ENCODE peak calls at places on chromosomes 13 and 19, in eight cellular contexts. One of them, this sample, is unnamed.

GRCh38 chr13:112450567-112451240 is 74.5 kb downstream of the SPACA7 start:
- DNase-seq in fibroblast of lung: no peak
- DNase-seq in astrocyte of the spinal cord: no peak
- DNase-seq in IMR-90: no peak
- DNase-seq in fibroblast of the aortic adventitia: no peak
- DNase-seq in psoas muscle: peak; percentile 25
- DNase-seq in uterus: no peak
- DNase-seq in BJ: no peak
- DNase-seq in this sample: no peak

GRCh38 chr19:47832723-47833122 is 11.0 kb downstream of the CRX start:
- DNase-seq in fibroblast of the aortic adventitia: no peak
- DNase-seq in psoas muscle: no peak
- DNase-seq in fibroblast of lung: no peak
- DNase-seq in IMR-90: no peak
- DNase-seq in astrocyte of the spinal cord: no peak
- DNase-seq in uterus: no peak
- DNase-seq in BJ: no peak
- DNase-seq in this sample: no peak

GRCh38 chr19:1655992-1656608 is 3.7 kb upstream of the TCF3 start:
- DNase-seq in fibroblast of lung: no peak
- DNase-seq in psoas muscle: no peak
- DNase-seq in BJ: no peak
- DNase-seq in uterus: no peak
- DNase-seq in astrocyte of the spinal cord: no peak
- DNase-seq in fibroblast of the aortic adventitia: no peak
- DNase-seq in IMR-90: no peak
- DNase-seq in this sample: no peak

GRCh38 chr13:45615501-45616101 is at the start of gene ERICH6B:
- DNase-seq in IMR-90: peak; percentile 7
- DNase-seq in astrocyte of the spinal cord: peak; percentile 14
- DNase-seq in fibroblast of the aortic adventitia: peak; percentile 6
- DNase-seq in BJ: no peak
- DNase-seq in fibroblast of lung: peak; percentile 21
- DNase-seq in psoas muscle: no peak
- DNase-seq in uterus: no peak
- DNase-seq in this sample: peak; percentile 23

GRCh38 chr19:12750851-12751250 is 740 bp upstream of the BEST2 start:
- DNase-seq in fibroblast of the aortic adventitia: no peak
- DNase-seq in psoas muscle: no peak
- DNase-seq in IMR-90: peak; percentile 8
- DNase-seq in uterus: no peak
- DNase-seq in BJ: no peak
- DNase-seq in astrocyte of the spinal cord: no peak
- DNase-seq in fibroblast of lung: no peak
- DNase-seq in this sample: no peak

GRCh38 chr13:98326274-98326673 is 149.2 kb upstream of the RNF113B start:
- DNase-seq in IMR-90: no peak
- DNase-seq in fibroblast of the aortic adventitia: no peak
- DNase-seq in BJ: no peak
- DNase-seq in uterus: no peak
- DNase-seq in fibroblast of lung: no peak
- DNase-seq in astrocyte of the spinal cord: no peak
- DNase-seq in psoas muscle: no peak
- DNase-seq in this sample: no peak

GRCh38 chr13:52158629-52159158 is 703 bp downstream of the NEK3 start:
- DNase-seq in psoas muscle: peak; percentile 52
- DNase-seq in fibroblast of the aortic adventitia: peak; percentile 62
- DNase-seq in uterus: peak; percentile 33
- DNase-seq in fibroblast of lung: peak; percentile 61
- DNase-seq in IMR-90: peak; percentile 28
- DNase-seq in astrocyte of the spinal cord: peak; percentile 41
- DNase-seq in BJ: no peak
- DNase-seq in this sample: peak; percentile 28

GRCh38 chr13:86976521-86977324 is 694.4 kb upstream of the SLITRK5 start:
- DNase-seq in uterus: no peak
- DNase-seq in IMR-90: peak; percentile 49
- DNase-seq in psoas muscle: no peak
- DNase-seq in BJ: no peak
- DNase-seq in fibroblast of the aortic adventitia: peak; percentile 1
- DNase-seq in astrocyte of the spinal cord: peak; percentile 12
- DNase-seq in fibroblast of lung: peak; percentile 9
- DNase-seq in this sample: no peak

GRCh38 chr19:39199025-39199424 is 2.3 kb downstream of the NCCRP1 start:
- DNase-seq in IMR-90: peak; percentile 63
- DNase-seq in fibroblast of lung: peak; percentile 78
- DNase-seq in BJ: peak; percentile 3
- DNase-seq in fibroblast of the aortic adventitia: peak; percentile 71
- DNase-seq in psoas muscle: no peak
- DNase-seq in uterus: peak; percentile 36
- DNase-seq in astrocyte of the spinal cord: peak; percentile 17
- DNase-seq in this sample: peak; percentile 62

GRCh38 chr19:5572556-5573286 is 5.0 kb upstream of the TINCR start:
- DNase-seq in BJ: no peak
- DNase-seq in astrocyte of the spinal cord: no peak
- DNase-seq in psoas muscle: no peak
- DNase-seq in uterus: no peak
- DNase-seq in IMR-90: no peak
- DNase-seq in fibroblast of the aortic adventitia: no peak
- DNase-seq in fibroblast of lung: no peak
- DNase-seq in this sample: no peak

GRCh38 chr13:111006508-111007031 is 91.7 kb upstream of the ANKRD10 start:
- DNase-seq in IMR-90: peak; percentile 84
- DNase-seq in uterus: peak; percentile 80
- DNase-seq in psoas muscle: peak; percentile 81
- DNase-seq in astrocyte of the spinal cord: peak; percentile 96
- DNase-seq in fibroblast of the aortic adventitia: peak; percentile 93
- DNase-seq in BJ: peak; percentile 74
- DNase-seq in fibroblast of lung: peak; percentile 92
- DNase-seq in this sample: peak; percentile 73

GRCh38 chr19:13083627-13084026 is 19.0 kb downstream of the LYL1 start:
- DNase-seq in IMR-90: no peak
- DNase-seq in fibroblast of the aortic adventitia: no peak
- DNase-seq in psoas muscle: no peak
- DNase-seq in BJ: no peak
- DNase-seq in fibroblast of lung: no peak
- DNase-seq in uterus: no peak
- DNase-seq in astrocyte of the spinal cord: peak; percentile 52
- DNase-seq in this sample: no peak

GRCh38 chr19:4571305-4571917 is 11.9 kb upstream of the SEMA6B start:
- DNase-seq in BJ: no peak
- DNase-seq in IMR-90: no peak
- DNase-seq in fibroblast of the aortic adventitia: peak; percentile 12
- DNase-seq in psoas muscle: no peak
- DNase-seq in astrocyte of the spinal cord: no peak
- DNase-seq in fibroblast of lung: no peak
- DNase-seq in uterus: no peak
- DNase-seq in this sample: no peak

GRCh38 chr19:10602330-10603083 is 15.4 kb upstream of the AP1M2 start:
- DNase-seq in IMR-90: peak; percentile 48
- DNase-seq in psoas muscle: peak; percentile 91
- DNase-seq in astrocyte of the spinal cord: peak; percentile 63
- DNase-seq in BJ: no peak
- DNase-seq in fibroblast of the aortic adventitia: peak; percentile 57
- DNase-seq in uterus: peak; percentile 81
- DNase-seq in fibroblast of lung: peak; percentile 58
- DNase-seq in this sample: peak; percentile 47

GRCh38 chr19:3968556-3969434 is 2.1 kb downstream of the DAPK3 start:
- DNase-seq in fibroblast of lung: peak; percentile 100
- DNase-seq in IMR-90: peak; percentile 100
- DNase-seq in psoas muscle: peak; percentile 90
- DNase-seq in fibroblast of the aortic adventitia: peak; percentile 99
- DNase-seq in astrocyte of the spinal cord: peak; percentile 99
- DNase-seq in BJ: peak; percentile 98
- DNase-seq in uterus: peak; percentile 97
- DNase-seq in this sample: peak; percentile 98

GRCh38 chr13:106117035-106117434 is 418.4 kb downstream of the EFNB2 start:
- DNase-seq in fibroblast of the aortic adventitia: no peak
- DNase-seq in fibroblast of lung: peak; percentile 64
- DNase-seq in astrocyte of the spinal cord: peak; percentile 76
- DNase-seq in IMR-90: peak; percentile 77
- DNase-seq in BJ: peak; percentile 50
- DNase-seq in uterus: no peak
- DNase-seq in psoas muscle: no peak
- DNase-seq in this sample: peak; percentile 87

GRCh38 chr13:46345866-46346265 is 41.2 kb downstream of the RUBCNL start:
- DNase-seq in fibroblast of the aortic adventitia: peak; percentile 51
- DNase-seq in IMR-90: no peak
- DNase-seq in astrocyte of the spinal cord: no peak
- DNase-seq in uterus: no peak
- DNase-seq in psoas muscle: no peak
- DNase-seq in BJ: no peak
- DNase-seq in fibroblast of lung: no peak
- DNase-seq in this sample: no peak

GRCh38 chr19:2952953-2953481 is 8.2 kb upstream of the ZNF77 start:
- DNase-seq in BJ: no peak
- DNase-seq in IMR-90: no peak
- DNase-seq in astrocyte of the spinal cord: no peak
- DNase-seq in fibroblast of the aortic adventitia: peak; percentile 55
- DNase-seq in uterus: no peak
- DNase-seq in fibroblast of lung: no peak
- DNase-seq in psoas muscle: no peak
- DNase-seq in this sample: no peak
- H3K4me3 ChIP-seq in BJ: no peak overlapping the region
- H3K4me3 ChIP-seq in IMR-90: peak overlapping the region; percentile 14
- H3K4me3 ChIP-seq in astrocyte of the spinal cord: no peak overlapping the region
- H3K4me3 ChIP-seq in fibroblast of the aortic adventitia: peak overlapping the region; percentile 52
- H3K4me3 ChIP-seq in uterus: no peak overlapping the region
- H3K4me3 ChIP-seq in fibroblast of lung: peak overlapping the region; percentile 25
- H3K4me3 ChIP-seq in psoas muscle: no peak overlapping the region
- H3K4me3 ChIP-seq in this sample: no peak overlapping the region

GRCh38 chr13:33262997-33263396 is 22.6 kb downstream of the STARD13 start:
- DNase-seq in astrocyte of the spinal cord: no peak
- DNase-seq in uterus: no peak
- DNase-seq in IMR-90: no peak
- DNase-seq in psoas muscle: no peak
- DNase-seq in fibroblast of the aortic adventitia: no peak
- DNase-seq in fibroblast of lung: no peak
- DNase-seq in BJ: no peak
- DNase-seq in this sample: no peak
- TF ChIP-seq CTCF in astrocyte of the spinal cord: peak; percentile 15
- TF ChIP-seq CTCF in uterus: no peak
- TF ChIP-seq CTCF in IMR-90: peak; percentile 20
- TF ChIP-seq CTCF in psoas muscle: no peak
- TF ChIP-seq CTCF in fibroblast of the aortic adventitia: no peak
- TF ChIP-seq CTCF in fibroblast of lung: no peak
- TF ChIP-seq CTCF in BJ: no peak
- TF ChIP-seq CTCF in this sample: no peak

DNA sequence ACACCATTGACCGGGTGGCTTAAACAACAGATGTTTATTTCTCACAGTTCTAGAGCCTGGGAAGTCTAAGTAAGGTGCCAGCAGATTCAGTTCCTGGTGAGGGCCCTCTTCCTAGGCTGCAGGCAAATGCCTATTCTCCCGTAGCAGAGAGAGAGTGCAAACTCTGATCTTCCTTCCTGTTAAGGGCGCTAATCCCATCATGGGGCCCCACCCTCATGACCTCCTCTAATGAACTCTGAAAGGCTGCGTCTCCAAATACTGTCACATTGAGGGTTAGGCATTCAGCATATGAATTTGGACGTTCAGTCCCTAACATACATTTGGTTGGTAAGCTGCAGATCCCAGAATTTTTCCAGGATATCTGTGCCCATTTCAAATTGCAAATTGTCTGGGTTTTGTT is 128.8 kb downstream of the GGACT start:
- DNase-seq in astrocyte of the spinal cord: no peak
- DNase-seq in fibroblast of the aortic adventitia: no peak
- DNase-seq in IMR-90: no peak
- DNase-seq in fibroblast of lung: no peak
- DNase-seq in psoas muscle: no peak
- DNase-seq in BJ: no peak
- DNase-seq in uterus: no peak
- DNase-seq in this sample: no peak
- H3K4me3 ChIP-seq in astrocyte of the spinal cord: no peak overlapping the region
- H3K4me3 ChIP-seq in fibroblast of the aortic adventitia: no peak overlapping the region
- H3K4me3 ChIP-seq in IMR-90: no peak overlapping the region
- H3K4me3 ChIP-seq in fibroblast of lung: no peak overlapping the region
- H3K4me3 ChIP-seq in psoas muscle: no peak overlapping the region
- H3K4me3 ChIP-seq in BJ: no peak overlapping the region
- H3K4me3 ChIP-seq in uterus: no peak overlapping the region
- H3K4me3 ChIP-seq in this sample: no peak overlapping the region

GRCh38 chr13:73851104-73851503 is 283.1 kb downstream of the KLF12 start:
- DNase-seq in uterus: no peak
- DNase-seq in psoas muscle: no peak
- DNase-seq in fibroblast of the aortic adventitia: no peak
- DNase-seq in astrocyte of the spinal cord: no peak
- DNase-seq in fibroblast of lung: no peak
- DNase-seq in IMR-90: peak; percentile 81
- DNase-seq in BJ: no peak
- DNase-seq in this sample: no peak

GRCh38 chr13:73844986-73845385 is 289.2 kb downstream of the KLF12 start:
- DNase-seq in fibroblast of the aortic adventitia: peak; percentile 47
- DNase-seq in fibroblast of lung: peak; percentile 87
- DNase-seq in astrocyte of the spinal cord: peak; percentile 32
- DNase-seq in BJ: no peak
- DNase-seq in psoas muscle: no peak
- DNase-seq in uterus: no peak
- DNase-seq in IMR-90: peak; percentile 67
- DNase-seq in this sample: no peak

GRCh38 chr13:73850104-73850898 is 283.9 kb downstream of the KLF12 start:
- DNase-seq in fibroblast of lung: no peak
- DNase-seq in IMR-90: no peak
- DNase-seq in fibroblast of the aortic adventitia: no peak
- DNase-seq in BJ: no peak
- DNase-seq in astrocyte of the spinal cord: no peak
- DNase-seq in psoas muscle: no peak
- DNase-seq in uterus: no peak
- DNase-seq in this sample: no peak

DNA sequence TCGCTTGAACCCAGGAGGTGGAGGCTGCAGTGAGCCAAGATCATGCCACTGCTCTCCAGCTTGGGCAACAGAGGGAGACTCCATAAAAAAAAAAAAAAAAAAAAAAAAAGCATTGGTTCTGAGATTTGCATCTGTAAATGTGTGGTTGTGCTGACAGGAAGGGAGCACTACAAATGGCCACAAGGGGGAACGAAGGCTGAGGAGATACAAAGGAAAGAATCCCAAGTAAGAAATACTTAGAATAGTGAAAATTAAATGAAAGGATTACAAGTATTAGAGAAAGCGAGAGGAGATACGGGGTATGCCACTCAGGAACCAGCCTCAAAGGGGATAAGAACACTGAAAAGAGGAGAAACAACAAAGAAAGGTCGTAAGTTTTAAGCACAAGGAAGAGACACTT is 284.9 kb downstream of the KLF12 start:
- DNase-seq in fibroblast of lung: peak; percentile 57
- DNase-seq in IMR-90: peak; percentile 52
- DNase-seq in psoas muscle: no peak
- DNase-seq in uterus: no peak
- DNase-seq in BJ: no peak
- DNase-seq in astrocyte of the spinal cord: peak; percentile 57
- DNase-seq in fibroblast of the aortic adventitia: peak; percentile 48
- DNase-seq in this sample: peak; percentile 21
- TF ChIP-seq CTCF in fibroblast of lung: peak; percentile 48
- TF ChIP-seq CTCF in IMR-90: peak; percentile 44
- TF ChIP-seq CTCF in psoas muscle: peak; percentile 29
- TF ChIP-seq CTCF in uterus: no peak
- TF ChIP-seq CTCF in BJ: peak; percentile 51
- TF ChIP-seq CTCF in astrocyte of the spinal cord: peak; percentile 57
- TF ChIP-seq CTCF in fibroblast of the aortic adventitia: peak; percentile 62
- TF ChIP-seq CTCF in this sample: peak; percentile 48